ENCODE peak calls at places on chromosomes 3 and 15, in four cellular contexts. J, N, S and X are unnamed samples.

GRCh38 chr15:72801590-72802345 is 18.2 kb upstream of the ADPGK start:
- DNase-seq in N (no peak), J (no peak), S (no peak), X (no peak)

GRCh38 chr3:156518726-156519125 is 36.2 kb downstream of the SSR3 start:
- DNase-seq in S (no peak), N (no peak), J (no peak), X (no peak)

GRCh38 chr15:71545223-71545760 is 265.1 kb upstream of the NR2E3 start:
- DNase-seq in S (no peak), J (no peak), N (no peak), X (no peak)

GRCh38 chr3:133662256-133662773 is 574 bp upstream of the TOPBP1 start:
- DNase-seq in S (no peak), N (peak), J (no peak), X (no peak)

GRCh38 chr3:183306798-183307671 is 54.0 kb downstream of the B3GNT5 start:
- DNase-seq in S (peak), N (peak), J (peak), X (no peak)

GRCh38 chr3:151557068-151557467 is 96.2 kb upstream of the IGSF10 start:
- DNase-seq in N (no peak), S (no peak), J (no peak), X (no peak)

GRCh38 chr3:148466143-148466542 is 231.6 kb upstream of the AGTR1 start:
- DNase-seq in S (no peak), J (no peak), N (no peak), X (no peak)

GRCh38 chr15:90022905-90023700 is 22.0 kb downstream of the ZNF710 start:
- DNase-seq in N (no peak), S (no peak), J (peak), X (no peak)

GRCh38 chr3:152469238-152470025 is 200.7 kb downstream of the MBNL1 start:
- DNase-seq in S (no peak), J (no peak), N (no peak), X (no peak)

GRCh38 chr15:80679167-80679804 is 15.8 kb upstream of the ABHD17C start:
- DNase-seq in J (peak), S (no peak), N (no peak), X (no peak)

GRCh38 chr3:177177670-177178295 is 19.5 kb downstream of the TBL1XR1 start:
- DNase-seq in N (no peak), J (no peak), S (no peak), X (no peak)

GRCh38 chr15:49297584-49297983 is 125.5 kb upstream of the FGF7 start:
- DNase-seq in N (no peak), J (no peak), S (no peak), X (no peak)

GRCh38 chr15:21267231-21267630 is 173.1 kb downstream of the POTEB3 start:
- DNase-seq in S (no peak), J (no peak), N (no peak), X (no peak)

GRCh38 chr3:42734263-42734860 is 31.8 kb upstream of the HHATL start:
- DNase-seq in J (no peak), N (no peak), S (no peak), X (no peak)

GRCh38 chr3:42732196-42732828 is 29.7 kb upstream of the HHATL start:
- DNase-seq in J (no peak), N (no peak), S (no peak), X (peak)

GRCh38 chr3:42731476-42732195 is 29.0 kb upstream of the HHATL start:
- DNase-seq in J (no peak), S (no peak), N (no peak), X (peak)

GRCh38 chr3:42733501-42734262 is 31.1 kb upstream of the HHATL start:
- DNase-seq in S (no peak), J (no peak), N (no peak), X (peak)

DNA sequence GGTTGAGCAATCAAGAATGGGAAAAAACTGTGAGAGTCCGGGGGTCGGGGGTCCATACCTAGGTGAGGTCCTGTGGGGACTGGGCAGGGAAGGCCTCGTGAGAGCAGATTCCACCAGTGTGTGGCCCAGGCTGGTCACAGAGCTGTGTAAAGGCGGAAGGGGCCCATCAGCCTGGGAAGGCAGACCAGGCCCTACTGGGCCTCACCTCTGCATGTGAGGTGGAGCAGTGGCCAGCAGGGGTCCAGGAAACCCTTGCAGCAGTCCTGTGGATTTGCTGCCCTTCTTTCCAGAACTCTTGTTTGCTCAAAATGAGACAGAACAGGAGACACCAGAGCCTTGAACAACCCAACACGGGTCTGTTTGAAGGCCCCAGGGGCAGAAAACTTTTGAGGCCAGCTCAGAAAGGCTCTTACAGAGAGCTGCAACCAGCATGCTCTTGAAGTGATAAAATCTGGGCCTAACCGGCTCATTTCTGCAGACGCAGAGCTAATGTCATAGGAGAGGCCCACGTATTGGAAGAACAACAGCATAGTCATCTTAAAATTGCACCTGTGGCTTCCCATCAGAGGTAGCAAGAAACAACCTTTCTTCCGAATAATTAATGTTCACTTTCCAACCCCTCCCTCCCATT is 30.3 kb upstream of the HHATL start:
- DNase-seq in J (no peak), S (no peak), N (no peak), X (peak)
- TF ChIP-seq CTCF in J (no peak), S (no peak), N (no peak), X (peak)

GRCh38 chr15:92391640-92392039 is 2.0 kb upstream of the ST8SIA2 start:
- DNase-seq in N (peak), S (no peak), J (no peak), X (no peak)
- TF ChIP-seq CTCF in N (peak), S (peak), J (no peak), X (peak)

GRCh38 chr3:117130222-117130621 is 420.6 kb downstream of the TUSC7 start:
- DNase-seq in J (no peak), N (no peak), S (no peak), X (no peak)

GRCh38 chr3:117128133-117128532 is 418.6 kb downstream of the TUSC7 start:
- DNase-seq in N (no peak), S (no peak), J (no peak), X (no peak)

GRCh38 chr3:117126460-117126859 is 416.9 kb downstream of the TUSC7 start:
- DNase-seq in J (no peak), S (no peak), N (no peak), X (no peak)

GRCh38 chr3:117128876-117129275 is 419.3 kb downstream of the TUSC7 start:
- DNase-seq in S (no peak), J (no peak), N (no peak), X (no peak)

DNA sequence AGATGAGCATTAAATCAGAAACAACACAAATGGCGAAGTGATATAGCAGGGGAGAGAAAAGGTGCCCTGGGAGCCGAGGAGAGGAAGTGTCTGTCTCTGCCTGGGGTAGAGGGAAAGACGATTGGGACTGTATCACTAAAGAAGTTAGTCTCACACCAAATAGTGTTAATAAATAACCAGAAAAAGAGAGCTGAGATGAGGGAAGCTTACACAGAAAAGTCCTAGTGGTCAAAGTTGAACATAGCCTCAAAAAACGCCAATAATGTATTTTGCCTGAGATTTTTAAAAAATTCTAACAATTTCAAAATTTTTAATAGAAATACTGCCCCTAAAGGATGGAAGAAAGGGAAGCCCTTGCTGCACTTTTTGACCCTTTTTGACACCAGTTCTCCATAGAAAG is 417.6 kb downstream of the TUSC7 start:
- DNase-seq in N (no peak), S (no peak), J (no peak), X (no peak)
- TF ChIP-seq CTCF in N (no peak), S (no peak), J (no peak), X (peak)

GRCh38 chr15:91973481-91973880 is 120.0 kb downstream of the SLCO3A1 start:
- DNase-seq in N (no peak), J (no peak), S (no peak), X (no peak)
- TF ChIP-seq CTCF in N (no peak), J (no peak), S (peak), X (no peak)

GRCh38 chr3:52537165-52537635 is 795 bp downstream of the UQCC5 start:
- DNase-seq in S (no peak), J (no peak), N (no peak), X (no peak)
- TF ChIP-seq CTCF in S (no peak), J (no peak), N (no peak), X (no peak)

DNA sequence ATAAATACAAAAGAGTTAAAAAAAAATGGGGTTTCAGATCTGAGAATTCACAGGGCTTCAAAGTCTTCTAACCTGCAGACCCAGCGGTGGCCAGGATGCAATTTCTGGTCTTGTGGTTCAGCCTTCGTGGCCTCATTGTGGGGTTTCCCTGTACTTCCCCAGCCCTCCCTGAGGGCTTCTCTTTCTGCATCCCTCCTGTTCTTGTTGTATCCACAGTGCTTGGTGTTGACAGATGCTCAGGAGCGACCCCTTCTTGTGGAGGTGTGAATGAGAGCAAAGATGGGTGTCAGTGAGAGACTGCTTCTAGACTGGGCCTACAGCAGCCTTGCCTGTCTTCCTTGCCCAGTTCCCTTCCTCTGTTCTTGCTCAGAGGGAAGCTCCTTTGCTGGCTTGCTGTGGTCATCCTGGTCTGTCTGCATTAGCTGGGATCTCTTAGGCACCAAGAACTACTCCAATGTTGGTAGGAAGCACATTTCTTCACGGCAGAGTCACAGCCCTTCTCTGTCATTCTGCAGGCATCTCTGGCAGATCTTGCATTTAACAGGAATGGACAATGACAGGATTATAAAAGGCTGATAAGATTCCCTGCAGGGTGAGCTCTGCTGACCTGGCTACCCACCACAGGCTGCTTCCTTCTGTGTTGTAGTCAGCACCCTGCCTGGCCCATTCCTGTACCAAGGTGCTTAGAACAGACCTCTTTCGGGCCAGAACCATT is 317.8 kb upstream of the C2CD4B start:
- DNase-seq in N (peak), S (no peak), J (no peak), X (no peak)
- TF ChIP-seq CTCF in N (peak), S (peak), J (no peak), X (peak)

GRCh38 chr3:83946045-83946444 is 1012.7 kb upstream of the CADM2 start:
- DNase-seq in J (no peak), N (no peak), S (no peak), X (no peak)

GRCh38 chr3:83941990-83942710 is 1016.6 kb upstream of the CADM2 start:
- DNase-seq in J (no peak), N (no peak), S (no peak), X (no peak)

GRCh38 chr3:83946554-83946953 is 1012.2 kb upstream of the CADM2 start:
- DNase-seq in S (no peak), J (no peak), N (no peak), X (no peak)
- TF ChIP-seq CTCF in S (peak), J (no peak), N (no peak), X (peak)

GRCh38 chr15:70149667-70150404 is 52.1 kb upstream of the TLE3 start:
- DNase-seq in J (no peak), N (no peak), S (no peak), X (no peak)
- TF ChIP-seq CTCF in J (no peak), N (no peak), S (no peak), X (no peak)